ENCODE peak calls at places on chromosomes 4 and X, in four cellular contexts. D is progenitor cell of endocrine pancreas, R is astrocyte of the spinal cord, B is Calu3. Y is an unnamed sample.

GRCh38 chr4:176210101-176210500 is 14.7 kb upstream of the SPATA4 start:
- DNase-seq in D (no peak), R (no peak), B (no peak), Y (no peak)

GRCh38 chr4:8330821-8331566 is 61.4 kb downstream of the HTRA3 start:
- DNase-seq in D (no peak), R (no peak), B (no peak), Y (peak; percentile 49)

GRCh38 chrX:124085063-124085462 is 123.6 kb downstream of the STAG2 start:
- DNase-seq in D (no peak), R (no peak), B (no peak), Y (no peak)

GRCh38 chrX:54479471-54480122 is 16.4 kb downstream of the FGD1 start:
- DNase-seq in D (no peak), R (no peak), B (no peak), Y (no peak)

GRCh38 chr4:123709336-123709735 is 312.7 kb downstream of the SPRY1 start:
- DNase-seq in D (no peak), R (no peak), B (no peak), Y (no peak)

GRCh38 chrX:103686199-103687072 is at the start of gene MORF4L2:
- DNase-seq in D (peak; percentile 77), R (peak; percentile 99), B (peak; percentile 88), Y (peak; percentile 96)

GRCh38 chr4:143251348-143251747 is 66.6 kb downstream of the USP38 start:
- DNase-seq in D (no peak), R (no peak), B (no peak), Y (peak; percentile 41)

GRCh38 chr4:6308890-6309643 is 39.4 kb downstream of the WFS1 start:
- DNase-seq in D (peak; percentile 50), R (no peak), B (peak; percentile 40), Y (no peak)

GRCh38 chr4:155391932-155392331 is 15.2 kb upstream of the MAP9 start:
- DNase-seq in D (no peak), R (no peak), B (no peak), Y (no peak)

GRCh38 chr4:142567199-142567598 is 278.9 kb downstream of the INPP4B start:
- DNase-seq in D (no peak), R (no peak), B (peak; percentile 46), Y (no peak)

GRCh38 chr4:87502580-87503238 is 26.5 kb downstream of the SPARCL1 start:
- DNase-seq in D (no peak), R (no peak), B (no peak), Y (peak; percentile 54)

GRCh38 chr4:87511500-87511899 is 17.7 kb downstream of the SPARCL1 start:
- DNase-seq in D (no peak), R (no peak), B (no peak), Y (no peak)

GRCh38 chr4:87510747-87511146 is 18.4 kb downstream of the SPARCL1 start:
- DNase-seq in D (no peak), R (no peak), B (no peak), Y (no peak)

GRCh38 chr4:87506974-87507701 is 22.0 kb downstream of the SPARCL1 start:
- DNase-seq in D (no peak), R (peak; percentile 84), B (no peak), Y (no peak)

DNA sequence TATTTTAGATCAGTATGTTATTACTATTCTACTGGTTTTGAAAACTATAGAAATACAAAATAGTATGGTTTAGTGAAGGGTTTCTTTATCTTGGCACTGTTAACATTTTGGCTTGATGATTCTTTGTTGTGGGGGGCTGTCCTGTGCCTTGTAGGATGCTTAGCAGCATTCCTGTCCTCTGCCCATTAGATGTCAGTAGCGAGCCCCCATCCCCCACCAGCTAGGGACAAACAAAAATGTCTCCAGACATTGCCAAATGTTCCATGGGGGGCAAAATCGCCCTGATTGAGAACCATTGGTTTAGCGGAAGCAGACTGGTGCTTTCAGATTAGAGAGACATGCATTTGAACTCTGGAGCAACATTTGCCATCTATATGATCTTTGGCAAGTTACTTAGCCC is 23.3 kb downstream of the SPARCL1 start:
- DNase-seq in D (no peak), R (no peak), B (no peak), Y (no peak)
- TF ChIP-seq CTCF in D (no peak), R (peak; percentile 16), B (no peak), Y (no peak)

GRCh38 chr4:173194175-173194574 is 25.6 kb downstream of the GALNT7 start:
- DNase-seq in D (no peak), R (no peak), B (no peak), Y (no peak)

GRCh38 chr4:173191623-173192041 is 23.0 kb downstream of the GALNT7 start:
- DNase-seq in D (no peak), R (peak; percentile 56), B (no peak), Y (peak; percentile 73)

GRCh38 chr4:173195708-173196107 is 27.1 kb downstream of the GALNT7 start:
- DNase-seq in D (no peak), R (no peak), B (no peak), Y (no peak)

GRCh38 chr4:173195132-173195531 is 26.5 kb downstream of the GALNT7 start:
- DNase-seq in D (no peak), R (no peak), B (no peak), Y (no peak)

DNA sequence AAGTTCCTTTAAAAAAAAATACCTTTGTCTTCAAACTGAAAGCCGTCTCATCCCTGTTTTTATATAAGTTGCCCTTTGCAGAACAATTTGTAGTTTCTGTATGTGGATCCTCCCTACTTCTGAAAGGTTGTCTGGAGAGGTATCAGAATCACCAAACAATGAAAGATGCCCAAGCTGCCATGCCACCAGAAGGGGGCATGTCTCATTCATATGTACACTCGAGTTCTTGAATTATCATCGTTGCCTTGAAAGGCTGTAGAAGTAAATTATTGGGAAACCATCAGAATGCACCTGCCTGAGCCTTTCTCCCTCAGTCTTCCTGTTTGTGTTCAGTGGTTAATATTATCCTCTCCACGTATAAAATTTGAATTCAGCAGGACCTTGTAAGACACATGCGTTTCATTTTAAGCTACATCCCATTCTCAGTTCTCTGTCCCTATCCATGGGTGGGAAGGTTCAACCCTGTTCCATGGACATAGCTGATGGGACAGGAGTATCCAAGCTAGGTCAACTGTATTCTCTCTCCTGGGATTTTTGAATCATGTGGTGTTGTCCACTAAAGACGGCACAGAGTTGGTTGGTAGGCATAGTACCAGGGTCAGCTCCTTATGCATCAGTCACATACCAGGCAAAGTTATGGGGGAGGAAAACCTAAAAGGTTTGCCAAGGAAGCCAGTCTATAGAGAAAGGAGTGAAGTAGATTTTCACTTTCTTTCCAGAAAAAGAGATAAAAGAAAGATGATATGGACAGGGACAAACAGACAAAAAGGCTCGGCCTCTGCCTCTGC is 24.0 kb downstream of the GALNT7 start:
- DNase-seq in D (no peak), R (no peak), B (no peak), Y (peak; percentile 57)
- TF ChIP-seq CTCF in D (no peak), R (peak; percentile 14), B (no peak), Y (no peak)

DNA sequence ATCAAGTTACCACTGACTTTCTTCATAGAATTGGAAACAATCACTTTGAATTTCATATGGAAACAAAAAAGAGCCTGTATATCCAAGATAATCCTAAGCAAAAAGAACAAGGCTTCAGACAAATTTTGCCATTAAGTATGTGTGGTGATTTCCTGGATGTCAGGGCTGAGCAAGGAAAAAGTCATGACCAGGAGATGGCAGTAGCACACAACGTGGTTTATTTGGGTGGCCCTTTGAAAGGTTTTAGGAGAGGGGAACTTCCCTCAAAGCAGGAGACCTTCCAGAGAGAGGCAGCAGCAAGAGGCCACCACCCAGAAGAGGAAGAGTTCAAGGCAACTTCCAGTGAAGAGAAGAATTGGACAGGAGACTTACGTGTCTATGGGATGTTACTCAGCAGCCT is 18.1 kb upstream of the ZXDB start:
- DNase-seq in D (no peak), R (no peak), B (peak; percentile 17), Y (peak; percentile 38)
- TF ChIP-seq CTCF in D (peak; percentile 36), R (peak; percentile 44), B (peak; percentile 12), Y (peak; percentile 45)

GRCh38 chr4:28362169-28362568 is 1501.5 kb downstream of the STIM2 start:
- DNase-seq in D (no peak), R (no peak), B (no peak), Y (no peak)

GRCh38 chr4:28360681-28361080 is 1500.0 kb downstream of the STIM2 start:
- DNase-seq in D (no peak), R (no peak), B (no peak), Y (no peak)

GRCh38 chr4:28354874-28355273 is 1494.2 kb downstream of the STIM2 start:
- DNase-seq in D (no peak), R (no peak), B (no peak), Y (no peak)

GRCh38 chr4:28357985-28358384 is 1497.3 kb downstream of the STIM2 start:
- DNase-seq in D (no peak), R (no peak), B (no peak), Y (peak; percentile 14)
- TF ChIP-seq CTCF in D (no peak), R (peak; percentile 23), B (no peak), Y (no peak)

DNA sequence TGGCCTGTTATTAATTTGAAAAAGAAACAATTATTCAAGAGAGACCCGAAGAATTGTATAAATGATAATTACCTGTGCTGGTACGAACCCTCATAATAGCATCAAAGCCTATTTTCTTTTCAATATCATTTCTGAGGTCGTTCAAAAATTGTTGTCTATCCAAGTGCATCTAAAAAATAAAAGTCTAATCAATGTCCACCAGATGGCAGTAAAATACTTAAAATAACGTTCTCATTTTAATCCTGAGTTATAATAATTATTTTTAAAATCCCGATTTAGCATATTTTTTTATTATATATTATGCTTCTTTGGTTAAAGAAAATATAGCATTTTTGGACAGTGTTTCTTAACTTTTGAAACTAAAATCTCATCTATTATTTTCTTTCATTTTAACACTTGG is 55.7 kb downstream of the METTL14 start:
- DNase-seq in D (no peak), R (no peak), B (no peak), Y (peak; percentile 23)
- TF ChIP-seq CTCF in D (peak; percentile 64), R (peak; percentile 11), B (peak; percentile 4), Y (peak; percentile 19)

DNA sequence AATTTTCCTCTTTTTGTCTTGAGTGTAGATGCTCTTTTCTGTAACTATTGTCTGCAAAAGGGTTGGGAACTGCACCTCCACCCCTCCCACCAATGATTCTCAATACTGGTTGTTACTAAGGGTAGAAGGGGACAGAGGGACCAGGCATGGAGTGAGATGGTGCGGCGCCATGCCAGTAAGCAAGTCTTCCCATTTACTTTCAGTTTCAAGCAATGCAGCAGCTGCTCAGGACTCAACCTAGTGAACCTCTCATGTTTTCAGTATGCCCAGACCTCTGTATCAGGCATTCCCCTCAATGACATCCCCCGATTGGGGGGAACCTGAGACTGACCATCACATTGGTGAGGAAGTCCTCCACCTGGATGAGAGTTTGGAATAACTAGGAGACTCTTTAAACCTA is 41.5 kb downstream of the ZNF81 start:
- DNase-seq in D (no peak), R (no peak), B (no peak), Y (no peak)
- TF ChIP-seq CTCF in D (no peak), R (no peak), B (no peak), Y (no peak)

GRCh38 chr4:38783109-38783460 is 295 bp upstream of the TLR10 start:
- DNase-seq in D (no peak), R (no peak), B (no peak), Y (no peak)
- TF ChIP-seq CTCF in D (no peak), R (no peak), B (peak; percentile 19), Y (no peak)

DNA sequence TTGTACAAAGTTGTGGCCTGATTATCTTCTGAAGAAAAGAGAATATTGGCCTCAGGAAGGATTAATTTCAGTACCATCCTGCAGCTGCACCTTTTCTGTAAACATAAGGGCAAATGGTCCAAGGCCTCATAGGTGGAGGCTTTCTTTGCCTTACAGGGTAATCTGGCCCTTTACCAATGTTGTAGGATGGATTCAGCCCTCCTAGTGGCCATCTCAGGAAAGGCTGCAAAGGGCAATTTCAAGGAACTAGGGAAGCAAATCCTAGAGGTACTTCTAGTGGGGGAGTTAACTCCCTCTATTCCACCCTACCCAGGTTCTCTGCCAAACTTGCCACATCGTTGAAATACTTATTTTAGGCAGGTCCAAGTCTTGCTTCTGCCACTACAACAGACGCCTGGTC is 57.6 kb downstream of the UGT2B11 start:
- DNase-seq in D (no peak), R (no peak), B (peak; percentile 27), Y (peak; percentile 23)
- TF ChIP-seq CTCF in D (peak; percentile 13), R (peak; percentile 36), B (no peak), Y (no peak)

Y was measured in MCF 10A.